ENCODE peak calls at places on chromosome 20, in seven cellular contexts. Z, H, M, N, R, J and O are unnamed samples.

GRCh38 chr20:59993736-59994484 is 35.7 kb downstream of the CDH26 start:
- DNase-seq in J (no peak), N (no peak), Z (no peak), R (no peak), H (no peak), M (no peak), O (no peak)

GRCh38 chr20:50311308-50312001 is 120.8 kb downstream of the CEBPB start:
- DNase-seq in H (peak; percentile 75), M (no peak), R (no peak), J (no peak), Z (no peak), N (peak; percentile 30), O (no peak)

GRCh38 chr20:5056801-5057599 is 55.7 kb upstream of the SLC23A2 start:
- DNase-seq in H (no peak), N (peak; percentile 54), J (no peak), Z (no peak), M (peak; percentile 23), R (no peak), O (peak; percentile 21)

GRCh38 chr20:20024942-20025341 is 7.8 kb downstream of the NAA20 start:
- DNase-seq in J (no peak), H (no peak), R (no peak), Z (no peak), N (no peak), M (no peak), O (no peak)

GRCh38 chr20:2576317-2576727 is 39.9 kb downstream of the TMC2 start:
- DNase-seq in J (no peak), M (no peak), Z (no peak), N (no peak), R (no peak), H (no peak), O (no peak)

GRCh38 chr20:59816146-59816743 is 117.2 kb downstream of the SYCP2 start:
- DNase-seq in J (no peak), Z (peak; percentile 25), N (no peak), M (no peak), H (no peak), R (no peak), O (no peak)

GRCh38 chr20:38997622-38998021 is 35.5 kb downstream of the DHX35 start:
- DNase-seq in N (no peak), J (no peak), R (no peak), H (no peak), M (no peak), Z (no peak), O (no peak)

GRCh38 chr20:14984768-14985622 is 647.6 kb upstream of the FLRT3 start:
- DNase-seq in J (no peak), Z (no peak), M (peak; percentile 94), R (no peak), N (no peak), H (no peak), O (peak; percentile 18)

GRCh38 chr20:36378686-36379085 is 72.5 kb downstream of the DLGAP4 start:
- DNase-seq in M (no peak), H (no peak), R (no peak), J (no peak), Z (no peak), N (no peak), O (no peak)

GRCh38 chr20:41095110-41095969 is 42.0 kb upstream of the PLCG1 start:
- DNase-seq in J (no peak), Z (peak; percentile 57), H (peak; percentile 90), M (peak; percentile 71), N (peak; percentile 71), R (peak; percentile 63), O (peak; percentile 50)

GRCh38 chr20:911882-912600 is 4.1 kb downstream of the ANGPT4 start:
- DNase-seq in N (no peak), H (peak; percentile 57), R (no peak), J (no peak), Z (no peak), M (no peak), O (no peak)

GRCh38 chr20:24991897-24992419 is 593 bp downstream of the APMAP start:
- DNase-seq in J (no peak), M (no peak), Z (no peak), R (no peak), N (no peak), H (peak; percentile 89), O (no peak)

GRCh38 chr20:2617099-2617714 is 35.2 kb upstream of the NOP56 start:
- DNase-seq in N (no peak), Z (no peak), R (no peak), M (no peak), J (no peak), H (no peak), O (no peak)

GRCh38 chr20:44548171-44548678 is 26.4 kb upstream of the SERINC3 start:
- DNase-seq in J (no peak), M (peak; percentile 79), N (peak; percentile 43), Z (no peak), R (no peak), H (no peak), O (peak; percentile 26)

GRCh38 chr20:53662595-53662994 is 69.0 kb upstream of the ZNF217 start:
- DNase-seq in J (no peak), R (no peak), H (no peak), M (peak; percentile 38), N (no peak), Z (no peak), O (no peak)

GRCh38 chr20:38551056-38551626 is 29.9 kb upstream of the ADIG start:
- DNase-seq in M (no peak), H (no peak), R (no peak), N (no peak), J (no peak), Z (no peak), O (no peak)

GRCh38 chr20:9035129-9035528 is 33.8 kb upstream of the PLCB4 start:
- DNase-seq in M (no peak), N (peak; percentile 96), R (no peak), Z (no peak), J (no peak), H (no peak), O (peak; percentile 91)

GRCh38 chr20:17961600-17961965 is 7.0 kb downstream of the SNX5 start:
- DNase-seq in N (peak; percentile 64), Z (no peak), R (no peak), M (no peak), J (no peak), H (no peak), O (peak; percentile 39)
- H3K4me3 ChIP-seq in N (no peak overlapping the region), Z (no peak overlapping the region), R (peak overlapping the region; percentile 32), M (no peak overlapping the region), J (no peak overlapping the region), H (no peak overlapping the region), O (no peak overlapping the region)

GRCh38 chr20:47678536-47678935 is 106.7 kb downstream of the SULF2 start:
- DNase-seq in H (no peak), R (no peak), J (peak; percentile 50), Z (no peak), N (no peak), M (no peak), O (no peak)

GRCh38 chr20:47676912-47677311 is 108.4 kb downstream of the SULF2 start:
- DNase-seq in N (no peak), M (no peak), J (no peak), Z (no peak), H (no peak), R (no peak), O (no peak)

GRCh38 chr20:47679462-47679861 is 105.8 kb downstream of the SULF2 start:
- DNase-seq in R (no peak), H (no peak), Z (no peak), M (no peak), N (no peak), J (no peak), O (no peak)

GRCh38 chr20:47677314-47678129 is 107.8 kb downstream of the SULF2 start:
- DNase-seq in M (peak; percentile 43), H (no peak), Z (no peak), R (no peak), N (peak; percentile 31), J (peak; percentile 88), O (no peak)

GRCh38 chr20:47678130-47678453 is 107.2 kb downstream of the SULF2 start:
- DNase-seq in J (no peak), H (no peak), N (no peak), R (no peak), M (no peak), Z (no peak), O (no peak)
- TF ChIP-seq CTCF in J (no peak), H (no peak), N (no peak), R (no peak), M (no peak), Z (peak; percentile 28), O (no peak)

DNA sequence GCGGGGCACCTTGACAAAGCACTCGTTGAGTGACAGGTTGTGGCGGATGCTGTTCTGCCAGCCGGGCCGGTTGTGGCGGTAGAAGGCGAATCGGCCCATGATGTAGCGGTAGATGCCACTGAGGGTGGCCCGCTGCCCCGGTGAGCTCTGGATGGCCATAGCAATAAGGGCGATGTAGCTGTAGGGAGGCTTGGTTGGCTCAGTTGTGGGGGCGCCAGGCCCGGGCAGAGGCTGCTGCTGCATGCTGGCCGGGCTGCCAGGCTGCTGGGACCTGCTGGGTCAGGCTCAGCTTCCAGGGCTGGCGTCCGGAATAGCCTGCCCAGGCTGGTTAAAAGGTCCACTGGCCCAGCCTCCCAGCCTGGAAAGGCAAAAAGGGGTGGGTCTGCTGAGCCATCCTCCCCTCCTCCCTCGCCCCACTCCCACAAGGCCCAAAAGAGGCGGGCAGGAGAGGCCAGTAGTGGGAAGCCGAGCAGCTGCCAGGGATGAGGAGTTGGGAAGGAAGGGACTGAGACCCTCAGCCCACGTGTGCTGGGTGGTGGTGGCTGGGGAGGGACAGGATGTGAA is at the start of gene FOXS1:
- DNase-seq in R (peak; percentile 65), J (peak; percentile 82), H (no peak), M (peak; percentile 17), Z (no peak), N (no peak), O (no peak)
- H3K4me3 ChIP-seq in R (peak within 1 kb of the TSS; percentile 53), J (no peak within 1 kb of the TSS), H (no peak within 1 kb of the TSS), M (no peak within 1 kb of the TSS), Z (peak within 1 kb of the TSS; percentile 23), N (no peak within 1 kb of the TSS), O (no peak within 1 kb of the TSS)

GRCh38 chr20:46087161-46087560 is 2.6 kb downstream of the NCOA5 start:
- DNase-seq in J (no peak), H (no peak), N (peak; percentile 42), Z (no peak), M (peak; percentile 20), R (no peak), O (peak; percentile 55)

GRCh38 chr20:46089338-46090094 is at the start of gene NCOA5:
- DNase-seq in M (peak; percentile 94), R (peak; percentile 98), H (peak; percentile 99), J (peak; percentile 99), Z (peak; percentile 93), N (peak; percentile 94), O (peak; percentile 96)

GRCh38 chr20:46089076-46089337 is 755 bp downstream of the NCOA5 start:
- DNase-seq in H (no peak), M (no peak), R (no peak), Z (no peak), J (no peak), N (no peak), O (no peak)

GRCh38 chr20:46090095-46090388 is 280 bp upstream of the NCOA5 start:
- DNase-seq in R (no peak), N (no peak), Z (no peak), H (no peak), J (no peak), M (no peak), O (no peak)

DNA sequence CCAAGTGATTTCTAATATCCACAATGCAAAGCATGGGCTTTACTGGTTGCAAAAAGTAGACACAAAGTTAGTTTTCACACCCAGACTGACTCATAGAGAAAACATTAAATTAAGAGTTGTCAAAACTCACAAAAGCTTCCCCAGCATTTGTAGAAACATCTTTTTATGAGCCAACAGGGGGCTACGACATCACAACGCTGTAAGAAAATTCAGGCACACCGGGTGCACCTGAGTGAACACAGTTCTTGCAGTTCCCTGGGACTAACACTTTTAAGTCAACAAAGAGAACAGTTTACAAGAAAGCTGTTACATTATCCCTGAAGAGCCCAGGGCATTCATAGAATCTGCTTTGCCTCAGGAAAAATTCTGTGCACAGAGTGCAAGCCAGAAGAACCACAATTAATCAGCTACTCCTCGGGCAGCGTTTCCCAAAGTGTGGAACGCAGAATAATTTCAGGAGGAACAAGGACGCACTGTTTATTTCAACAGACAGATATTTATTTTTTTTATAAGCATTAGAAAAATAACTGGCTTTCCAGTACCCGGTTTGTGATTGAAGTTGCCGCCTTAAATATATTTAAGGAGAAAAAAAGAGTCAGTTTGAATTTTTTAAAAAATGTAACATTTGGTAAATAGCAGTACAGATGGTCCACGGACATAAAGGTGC is 1.2 kb downstream of the NCOA5 start:
- DNase-seq in M (peak; percentile 28), J (no peak), N (peak; percentile 25), Z (no peak), H (no peak), R (no peak), O (peak; percentile 27)
- TF ChIP-seq CTCF in M (no peak), J (no peak), N (no peak), Z (no peak), H (no peak), R (no peak), O (no peak)